ENCODE peak calls at places on chromosome 14, in eight cellular contexts. E is CD4-positive, alpha-beta T cell; Q is neuronal stem cell; K is cardiac muscle cell; N is GM23338; V is H1; J is IMR-90; T is effector memory CD4-positive, alpha-beta T cell. Z is an unnamed sample. For H3K27me3, the result is how much of the 10 kb centered on the place peaks cover.

GRCh38 chr14:24673534-24674203 is 39.7 kb upstream of the GZMB start:
- DNase-seq in E (peak), Q (no peak), K (no peak), N (no peak), V (no peak), J (no peak), T (peak), Z (peak)

GRCh38 chr14:100693877-100694578 is 32.7 kb upstream of the DLK1 start:
- DNase-seq in E (no peak), Q (no peak), K (no peak), N (no peak), V (no peak), J (no peak), T (no peak), Z (no peak)

GRCh38 chr14:100317897-100318808 is 5.0 kb upstream of the SLC25A47 start:
- DNase-seq in E (peak), Q (no peak), K (peak), N (peak), V (peak), J (peak), T (peak), Z (peak)

GRCh38 chr14:101256266-101256665 is 305.0 kb upstream of the DIO3 start:
- DNase-seq in E (no peak), Q (no peak), K (no peak), N (no peak), V (no peak), J (no peak), T (no peak), Z (no peak)

GRCh38 chr14:58947816-58948440 is 240.5 kb upstream of the DAAM1 start:
- DNase-seq in E (no peak), Q (no peak), K (peak), N (peak), V (no peak), J (no peak), T (no peak), Z (peak)

GRCh38 chr14:90512332-90512951 is 115.6 kb downstream of the CALM1 start:
- DNase-seq in E (no peak), Q (no peak), K (no peak), N (no peak), V (no peak), J (no peak), T (no peak), Z (no peak)

GRCh38 chr14:52553002-52553670 is 500 bp downstream of the GPR137C start:
- DNase-seq in E (peak), Q (no peak), K (peak), N (peak), V (peak), J (no peak), T (no peak), Z (peak)

GRCh38 chr14:51682411-51682810 is 30.7 kb downstream of the FRMD6 start:
- DNase-seq in E (no peak), Q (no peak), K (no peak), N (no peak), V (no peak), J (peak), T (no peak), Z (no peak)

GRCh38 chr14:60064491-60065072 is 27.1 kb upstream of the PCNX4 start:
- DNase-seq in E (no peak), Q (no peak), K (no peak), N (peak), V (no peak), J (peak), T (no peak), Z (peak)

GRCh38 chr14:74890262-74890661 is 8.5 kb downstream of the DLST start:
- DNase-seq in E (no peak), Q (no peak), K (no peak), N (no peak), V (no peak), J (no peak), T (no peak), Z (no peak)

GRCh38 chr14:74892745-74893144 is 11.0 kb downstream of the DLST start:
- DNase-seq in E (no peak), Q (no peak), K (no peak), N (no peak), V (no peak), J (no peak), T (no peak), Z (no peak)

GRCh38 chr14:74891870-74892269 is 10.2 kb downstream of the DLST start:
- DNase-seq in E (no peak), Q (no peak), K (no peak), N (no peak), V (no peak), J (peak), T (no peak), Z (no peak)

GRCh38 chr14:74886001-74886400 is 4.3 kb downstream of the DLST start:
- DNase-seq in E (no peak), Q (no peak), K (no peak), N (peak), V (no peak), J (peak), T (no peak), Z (no peak)

DNA sequence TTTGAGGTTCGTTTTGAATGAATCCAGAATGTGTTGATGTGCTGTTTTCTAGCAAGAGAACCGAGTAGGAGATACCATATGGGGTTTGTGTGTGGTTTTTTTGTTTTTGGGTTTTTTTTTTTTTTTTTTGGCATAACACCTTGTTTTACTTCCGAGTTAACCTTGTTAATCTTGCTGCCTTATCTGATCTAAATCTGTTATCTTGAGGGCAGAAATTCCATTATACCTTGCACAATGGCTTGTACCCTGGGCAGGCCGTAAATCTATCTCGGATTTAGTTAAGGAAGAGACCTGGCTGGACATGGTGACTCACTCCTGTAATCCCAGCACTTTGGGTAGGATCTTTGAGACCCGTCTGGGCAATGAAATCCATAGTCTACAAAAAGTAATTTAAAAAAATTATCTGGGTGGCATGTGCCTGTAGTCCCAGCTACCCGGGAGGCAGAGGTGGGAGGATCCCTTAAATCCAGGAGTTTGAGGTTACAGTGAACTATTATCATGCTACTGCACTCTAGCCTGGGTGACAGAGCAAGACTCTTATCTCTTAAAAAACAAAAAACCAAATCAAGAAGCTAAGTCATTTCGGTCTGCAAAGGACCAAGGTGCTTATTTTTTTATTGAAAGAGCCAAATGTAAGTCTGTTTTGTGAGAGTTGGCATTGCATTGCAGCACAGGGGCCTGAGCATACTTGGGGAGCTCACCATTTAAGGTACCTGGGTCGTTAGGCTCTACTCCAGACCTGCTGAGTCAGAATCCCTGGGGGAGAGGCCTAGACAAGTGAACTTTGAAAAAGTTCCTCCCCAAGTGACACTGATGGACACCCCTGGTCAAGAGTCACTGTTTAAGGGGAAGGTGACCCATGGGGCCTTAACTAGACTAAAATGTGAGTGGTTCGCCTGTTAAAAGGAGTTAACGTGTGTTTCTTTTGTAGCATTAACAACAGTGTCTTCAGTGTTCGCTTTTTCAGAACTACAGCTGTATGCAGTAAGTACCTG is 6.7 kb downstream of the DLST start:
- DNase-seq in E (no peak), Q (no peak), K (no peak), N (no peak), V (no peak), J (no peak), T (no peak), Z (no peak)
- H3K27ac ChIP-seq in E (no peak), Q (no peak), K (peak), N (peak), V (no peak), J (peak), T (peak), Z (no peak)

DNA sequence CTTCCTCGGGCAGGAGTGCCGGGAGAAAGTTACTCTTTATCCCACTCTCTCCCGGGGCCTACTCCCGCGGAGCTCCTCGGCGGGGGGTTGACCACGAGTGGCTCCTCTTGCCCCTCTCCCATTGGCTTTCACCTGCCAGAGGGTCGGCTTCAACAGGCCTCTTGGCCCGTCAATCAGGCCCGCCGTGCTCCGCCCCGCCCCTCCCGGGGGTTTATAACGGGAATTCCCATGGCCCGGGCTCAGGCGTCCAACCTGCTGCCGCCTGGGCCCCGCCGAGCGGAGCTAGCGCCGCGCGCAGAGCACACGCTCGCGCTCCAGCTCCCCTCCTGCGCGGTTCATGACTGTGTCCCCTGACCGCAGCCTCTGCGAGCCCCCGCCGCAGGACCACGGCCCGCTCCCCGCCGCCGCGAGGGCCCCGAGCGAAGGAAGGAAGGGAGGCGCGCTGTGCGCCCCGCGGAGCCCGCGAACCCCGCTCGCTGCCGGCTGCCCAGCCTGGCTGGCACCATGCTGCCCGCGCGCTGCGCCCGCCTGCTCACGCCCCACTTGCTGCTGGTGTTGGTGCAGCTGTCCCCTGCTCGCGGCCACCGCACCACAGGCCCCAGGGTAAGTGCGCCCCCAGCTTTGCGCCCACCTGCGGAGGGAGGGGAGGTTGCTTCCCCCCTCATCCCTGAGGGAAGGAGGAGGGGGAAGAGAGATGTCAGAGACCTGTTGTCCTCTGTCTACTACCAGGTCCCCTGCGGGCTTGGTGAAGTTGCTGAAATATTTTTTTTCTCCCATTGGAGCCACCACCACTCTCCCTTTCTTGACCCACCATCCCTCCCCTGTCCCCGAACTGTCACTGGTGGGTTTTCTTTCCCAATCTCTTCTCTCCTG is at the start of gene SMOC1:
- DNase-seq in E (no peak), Q (peak), K (peak), N (peak), V (peak), J (peak), T (no peak), Z (no peak)
- H3K27me3 ChIP-seq in E (under half), Q (under half), K (under half), N (under half), V (under half), J (under half), T (under half), Z (under half)

GRCh38 chr14:75991753-75992152 is 6.2 kb downstream of the IFT43 start:
- DNase-seq in E (no peak), Q (no peak), K (no peak), N (no peak), V (no peak), J (peak), T (no peak), Z (no peak)
- H3K27ac ChIP-seq in E (no peak), Q (no peak), K (no peak), N (no peak), V (no peak), J (no peak), T (no peak), Z (no peak)

GRCh38 chr14:106511411-106512198 is 985.2 kb downstream of the TMEM121 start:
- DNase-seq in E (no peak), Q (no peak), K (no peak), N (no peak), V (no peak), J (no peak), T (no peak), Z (no peak)

GRCh38 chr14:106518054-106518943 is 991.9 kb downstream of the TMEM121 start:
- DNase-seq in E (peak), Q (no peak), K (no peak), N (peak), V (no peak), J (no peak), T (peak), Z (peak)

GRCh38 chr14:106509176-106509575 is 982.8 kb downstream of the TMEM121 start:
- DNase-seq in E (no peak), Q (no peak), K (no peak), N (no peak), V (no peak), J (no peak), T (no peak), Z (no peak)

GRCh38 chr14:106509795-106510194 is 983.4 kb downstream of the TMEM121 start:
- DNase-seq in E (no peak), Q (no peak), K (no peak), N (no peak), V (no peak), J (no peak), T (no peak), Z (no peak)

GRCh38 chr14:106513302-106513701 is 986.9 kb downstream of the TMEM121 start:
- DNase-seq in E (no peak), Q (no peak), K (no peak), N (no peak), V (no peak), J (no peak), T (no peak), Z (no peak)
- H3K27me3 ChIP-seq in E (under half), Q (under half), K (under half), N (under half), V (under half), J (under half), T (under half), Z (under half)

DNA sequence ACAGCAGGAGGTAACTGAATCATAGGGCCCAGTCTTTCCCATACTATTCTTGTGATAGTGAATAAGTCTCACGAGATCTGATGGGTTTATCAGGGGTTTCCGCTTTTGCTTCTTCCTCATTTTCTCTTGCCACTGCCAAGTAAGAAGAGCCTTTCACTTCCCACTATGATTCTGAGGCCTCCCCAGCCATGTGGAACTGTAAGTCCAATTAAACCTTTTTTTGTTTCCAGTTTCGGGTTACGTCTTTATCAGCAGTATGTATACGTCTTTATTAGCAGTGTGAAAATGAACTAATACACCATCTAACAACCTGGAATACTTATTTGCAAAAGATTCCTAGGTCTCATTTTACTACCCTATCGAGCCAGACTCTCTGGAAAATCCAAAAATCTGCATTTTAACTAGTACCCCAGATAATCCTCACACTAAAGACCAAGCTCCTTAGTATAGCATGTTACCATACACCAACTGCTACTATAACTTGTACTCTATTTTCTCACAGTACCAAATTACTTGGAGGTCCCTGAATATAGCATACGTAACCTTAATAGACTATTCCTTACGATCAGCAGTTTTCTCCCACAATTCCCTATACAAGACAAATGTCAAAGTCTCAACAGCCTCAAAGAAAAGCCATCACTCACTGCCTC is 11.4 kb downstream of the GTF2A1 start:
- DNase-seq in E (no peak), Q (no peak), K (no peak), N (no peak), V (no peak), J (no peak), T (no peak), Z (peak)
- H3K27ac ChIP-seq in E (no peak), Q (no peak), K (peak), N (no peak), V (no peak), J (no peak), T (no peak), Z (peak)

GRCh38 chr14:36503771-36504741 is 16.0 kb downstream of the NKX2-1 start:
- DNase-seq in E (no peak), Q (no peak), K (no peak), N (peak), V (peak), J (no peak), T (no peak), Z (no peak)
- H3K27me3 ChIP-seq in E (half or more), Q (half or more), K (half or more), N (half or more), V (half or more), J (half or more), T (under half), Z (under half)

DNA sequence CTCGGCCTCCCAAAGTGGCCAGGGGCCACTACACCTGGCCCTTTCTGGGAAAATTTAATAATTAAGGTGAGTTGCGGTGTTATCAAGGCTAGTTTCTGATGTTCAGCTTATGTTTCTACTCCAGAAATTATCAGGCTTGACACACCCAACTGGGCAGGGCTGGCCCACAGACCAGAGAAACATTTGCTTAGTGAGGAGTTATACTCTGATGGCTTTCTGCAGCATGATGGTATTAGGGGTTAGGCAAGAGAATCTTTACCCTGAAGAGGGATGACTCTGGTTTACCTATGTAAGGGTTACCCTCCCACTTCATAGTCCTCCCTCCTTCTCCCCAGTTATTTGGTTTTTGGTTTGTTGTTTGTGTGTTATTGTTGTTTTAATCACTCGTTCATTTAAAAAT is 24.5 kb upstream of the HECTD1 start:
- DNase-seq in E (no peak), Q (no peak), K (no peak), N (no peak), V (no peak), J (no peak), T (no peak), Z (no peak)
- H3K27ac ChIP-seq in E (no peak), Q (no peak), K (no peak), N (no peak), V (no peak), J (no peak), T (no peak), Z (no peak)